ENCODE peak calls at places on chromosomes 13 and 19, in nine cellular contexts. K is hepatocyte; C is stomach; B is fibroblast of lung; Q is tibial artery; L is thoracic aorta; N is PC-3; Z is CD8-positive, alpha-beta T cell; T is body of pancreas. R is an unnamed sample.

GRCh38 chr19:20565321-20566018 is at the start of gene ZNF737:
- DNase-seq in N (peak; percentile 46), C (peak; percentile 98), B (peak; percentile 97), L (peak; percentile 88), T (peak; percentile 99), K (peak; percentile 97), Q (peak; percentile 96), Z (peak; percentile 89), R (peak; percentile 85)

GRCh38 chr19:21900401-21900800 is 64.4 kb upstream of the ZNF43 start:
- DNase-seq in Q (no peak), K (no peak), T (no peak), Z (no peak), N (no peak), C (no peak), L (no peak), B (no peak), R (peak; percentile 54)

GRCh38 chr13:33312150-33312908 is 26.8 kb upstream of the STARD13 start:
- DNase-seq in C (no peak), T (no peak), L (no peak), Z (no peak), B (peak; percentile 58), K (peak; percentile 33), Q (no peak), N (no peak), R (peak; percentile 46)

GRCh38 chr13:95641961-95642621 is 2.4 kb downstream of the DZIP1 start:
- DNase-seq in C (peak; percentile 54), B (peak; percentile 45), Q (peak; percentile 27), Z (no peak), K (peak; percentile 73), N (no peak), L (no peak), T (peak; percentile 43), R (no peak)

GRCh38 chr13:113770441-113770840 is 11.4 kb downstream of the TMEM255B start:
- DNase-seq in K (no peak), C (no peak), T (no peak), N (no peak), Q (no peak), L (no peak), Z (no peak), B (no peak), R (no peak)

GRCh38 chr13:77741587-77741972 is 44.1 kb downstream of the SLAIN1 start:
- DNase-seq in B (no peak), C (no peak), Z (no peak), L (no peak), N (no peak), T (no peak), Q (no peak), K (no peak), R (no peak)

GRCh38 chr13:27120811-27121210 is 50.8 kb downstream of the USP12 start:
- DNase-seq in B (no peak), T (no peak), Q (no peak), C (no peak), L (no peak), K (no peak), N (no peak), Z (no peak), R (no peak)

GRCh38 chr13:99916366-99917103 is 55.0 kb downstream of the ZIC5 start:
- DNase-seq in N (peak; percentile 69), K (peak; percentile 74), B (peak; percentile 82), Z (no peak), T (peak; percentile 55), C (no peak), L (no peak), Q (no peak), R (peak; percentile 26)

GRCh38 chr19:30669329-30670010 is 297.3 kb downstream of the ZNF536 start:
- DNase-seq in K (peak; percentile 81), T (peak; percentile 60), Q (peak; percentile 60), Z (peak; percentile 41), C (peak; percentile 63), N (peak; percentile 39), L (no peak), B (peak; percentile 47), R (no peak)

GRCh38 chr19:34232566-34233481 is 21.5 kb upstream of the GARRE1 start:
- DNase-seq in C (no peak), T (peak; percentile 47), N (peak; percentile 86), Q (peak; percentile 67), B (peak; percentile 88), K (peak; percentile 49), L (no peak), Z (no peak), R (peak; percentile 88)

GRCh38 chr13:35994131-35994966 is 136.8 kb downstream of the DCLK1 start:
- DNase-seq in N (peak; percentile 33), L (peak; percentile 34), Z (no peak), C (no peak), T (peak; percentile 77), Q (peak; percentile 51), K (peak; percentile 34), B (peak; percentile 99), R (peak; percentile 74)

GRCh38 chr19:3194063-3194702 is 8.5 kb downstream of the NCLN start:
- DNase-seq in K (no peak), T (no peak), L (no peak), B (no peak), Q (no peak), N (no peak), Z (no peak), C (no peak), R (no peak)
- H3K4me1 ChIP-seq in K (no peaks in the 10 kb centered on the region), T (peaks cover 9% of the 10 kb centered on the region), L (no peaks in the 10 kb centered on the region), B (no peaks in the 10 kb centered on the region), Q (no peaks in the 10 kb centered on the region), N (no peaks in the 10 kb centered on the region), Z (peaks cover 7% of the 10 kb centered on the region), C (peaks cover 1% of the 10 kb centered on the region), R (no peaks in the 10 kb centered on the region)

GRCh38 chr19:39499082-39499642 is 415 bp downstream of the DLL3 start:
- DNase-seq in C (no peak), Z (no peak), L (no peak), B (no peak), Q (no peak), T (no peak), N (no peak), K (peak; percentile 31), R (no peak)
- H3K27me3 ChIP-seq in C (peaks cover 66% of the 10 kb centered on the region), Z (peaks cover 20% of the 10 kb centered on the region), L (peaks cover 4% of the 10 kb centered on the region), B (peaks cover 25% of the 10 kb centered on the region), Q (no peaks in the 10 kb centered on the region), T (no peaks in the 10 kb centered on the region), N (no peaks in the 10 kb centered on the region), K (peaks cover 70% of the 10 kb centered on the region), R (peaks cover 69% of the 10 kb centered on the region)

GRCh38 chr19:49981603-49982593 is 20.9 kb upstream of the SIGLEC11 start:
- DNase-seq in N (no peak), Z (no peak), B (no peak), T (peak; percentile 59), C (no peak), Q (no peak), K (peak; percentile 71), L (no peak), R (no peak)
- TF ChIP-seq CTCF in N (no peak), Z (no peak), B (no peak), T (no peak), C (no peak), Q (no peak), K (no peak), L (no peak), R (no peak)

DNA sequence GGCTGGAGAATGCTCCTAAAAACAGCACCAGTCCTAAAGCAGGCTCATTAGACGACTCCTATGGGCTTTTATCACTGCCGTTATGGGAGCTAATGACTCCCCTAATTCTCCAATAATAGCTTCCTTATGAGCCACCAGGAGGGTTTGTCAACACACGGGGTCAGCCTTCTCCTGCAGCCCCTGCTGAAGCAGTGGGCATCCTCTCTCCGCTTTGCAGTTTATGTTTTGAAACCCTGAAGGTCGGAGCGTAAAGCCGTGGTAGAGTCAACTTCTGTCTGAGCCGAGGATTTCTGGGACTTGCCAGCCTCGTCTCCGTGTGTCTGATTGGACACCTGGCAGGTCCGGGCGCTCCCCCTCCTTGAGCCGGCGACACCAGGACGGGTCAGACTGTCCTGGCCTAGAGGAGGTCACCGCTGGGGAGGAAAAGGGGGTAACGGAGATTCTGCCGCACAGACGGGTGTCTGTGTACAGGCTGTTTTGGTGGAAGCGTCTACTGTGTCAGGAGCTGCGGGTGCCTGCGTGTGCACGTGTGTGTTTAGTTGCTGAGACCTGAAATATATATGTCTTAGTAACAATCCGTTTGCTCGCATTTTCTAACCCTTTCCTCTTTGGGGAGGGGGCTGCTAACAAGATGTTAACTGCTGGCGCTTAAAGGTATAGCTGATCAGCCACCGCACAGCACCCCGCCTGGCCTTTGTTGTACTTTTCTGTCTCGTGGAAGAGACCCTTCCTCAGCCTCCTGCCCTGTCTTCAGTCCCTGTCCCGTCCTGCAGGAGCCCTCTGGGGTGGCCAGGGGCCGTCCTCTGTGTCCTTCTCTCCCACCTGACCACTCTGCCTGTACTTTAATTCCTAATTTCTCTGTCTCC is 1.9 kb downstream of the KDM4B start:
- DNase-seq in Z (no peak), K (no peak), B (peak; percentile 28), Q (no peak), T (peak; percentile 46), C (peak; percentile 46), L (no peak), N (peak; percentile 49), R (peak; percentile 33)
- H3K4me1 ChIP-seq in Z (peaks cover 33% of the 10 kb centered on the region), K (peaks cover 23% of the 10 kb centered on the region), B (peaks cover 20% of the 10 kb centered on the region), Q (no peaks in the 10 kb centered on the region), T (peaks cover 54% of the 10 kb centered on the region), C (peaks cover 45% of the 10 kb centered on the region), L (peaks cover 41% of the 10 kb centered on the region), N (peaks cover 36% of the 10 kb centered on the region), R (no peaks in the 10 kb centered on the region)

GRCh38 chr19:45971260-45971902 is 2.3 kb downstream of the NOVA2 start:
- DNase-seq in B (no peak), K (no peak), N (no peak), C (no peak), Z (no peak), T (no peak), L (no peak), Q (no peak), R (no peak)

GRCh38 chr19:45968626-45969025 is 5.0 kb downstream of the NOVA2 start:
- DNase-seq in C (no peak), K (no peak), B (no peak), Z (no peak), Q (no peak), T (no peak), N (no peak), L (no peak), R (peak; percentile 42)

GRCh38 chr19:45969676-45970075 is 4.0 kb downstream of the NOVA2 start:
- DNase-seq in C (no peak), Q (no peak), L (no peak), K (no peak), Z (no peak), B (no peak), T (no peak), N (no peak), R (no peak)

GRCh38 chr19:45972081-45972943 is 1.4 kb downstream of the NOVA2 start:
- DNase-seq in Q (peak; percentile 24), C (no peak), N (no peak), T (no peak), B (no peak), L (no peak), K (no peak), Z (peak; percentile 22), R (no peak)

GRCh38 chr19:45967246-45967645 is 6.4 kb downstream of the NOVA2 start:
- DNase-seq in B (no peak), L (no peak), N (no peak), Q (no peak), T (no peak), K (no peak), Z (no peak), C (no peak), R (no peak)
- H3K27me3 ChIP-seq in B (peaks cover 12% of the 10 kb centered on the region), L (peaks cover 1% of the 10 kb centered on the region), N (no peaks in the 10 kb centered on the region), Q (no peaks in the 10 kb centered on the region), T (no peaks in the 10 kb centered on the region), K (peaks cover 32% of the 10 kb centered on the region), Z (peaks cover 7% of the 10 kb centered on the region), C (peaks cover 18% of the 10 kb centered on the region), R (peaks cover 37% of the 10 kb centered on the region)

GRCh38 chr19:6769006-6769637 is 1.9 kb upstream of the SH2D3A start:
- DNase-seq in T (no peak), Q (no peak), K (no peak), L (no peak), Z (no peak), C (no peak), N (peak; percentile 38), B (peak; percentile 47), R (no peak)
- TF ChIP-seq CTCF in T (peak; percentile 27), Q (peak; percentile 34), K (peak; percentile 34), L (no peak), Z (peak; percentile 23), C (no peak), N (peak; percentile 53), B (no peak), R (peak; percentile 61)